ENCODE peak calls at places on chromosomes 16 and 17, in nine cellular contexts. D is lower lobe of right lung, B is mesothelial cell of epicardium, I is body of pancreas, S is heart left ventricle, K is spleen, Q is MCF 10A, H is fibroblast of the aortic adventitia, C is RWPE1. J is an unnamed sample.

GRCh38 chr17:43939886-43940285 is 2.4 kb downstream of the PPY start:
- DNase-seq in D (no peak), B (no peak), I (no peak), S (no peak), K (no peak), Q (no peak), H (no peak), C (no peak), J (no peak)

GRCh38 chr17:80456465-80457235 is 19.8 kb downstream of the NPTX1 start:
- DNase-seq in D (no peak), B (no peak), I (no peak), S (no peak), K (no peak), Q (no peak), H (peak), C (no peak), J (no peak)

GRCh38 chr17:77738666-77739531 is 219.6 kb upstream of the TNRC6C start:
- DNase-seq in D (no peak), B (no peak), I (no peak), S (no peak), K (peak), Q (no peak), H (peak), C (no peak), J (no peak)

GRCh38 chr17:2656293-2656692 is 55.3 kb downstream of the CLUH start:
- DNase-seq in D (no peak), B (no peak), I (no peak), S (no peak), K (no peak), Q (no peak), H (no peak), C (no peak), J (no peak)

GRCh38 chr17:32910769-32911168 is 17.2 kb upstream of the TMEM98 start:
- DNase-seq in D (no peak), B (no peak), I (no peak), S (no peak), K (no peak), Q (no peak), H (no peak), C (no peak), J (no peak)

GRCh38 chr16:86508028-86508946 is 2.0 kb upstream of the FOXF1 start:
- DNase-seq in D (no peak), B (no peak), I (no peak), S (peak), K (no peak), Q (no peak), H (no peak), C (no peak), J (no peak)

GRCh38 chr17:47305302-47305923 is 18.3 kb upstream of the EFCAB13 start:
- DNase-seq in D (no peak), B (no peak), I (no peak), S (no peak), K (no peak), Q (peak), H (peak), C (peak), J (no peak)

GRCh38 chr17:4072487-4073157 is 70.2 kb downstream of the ZZEF1 start:
- DNase-seq in D (no peak), B (no peak), I (no peak), S (no peak), K (no peak), Q (no peak), H (peak), C (no peak), J (no peak)

GRCh38 chr16:69073181-69073669 is 32.2 kb upstream of the HAS3 start:
- DNase-seq in D (no peak), B (no peak), I (no peak), S (no peak), K (no peak), Q (peak), H (peak), C (peak), J (no peak)

GRCh38 chr17:67121317-67121887 is 77.0 kb downstream of the CACNG1 start:
- DNase-seq in D (no peak), B (no peak), I (no peak), S (no peak), K (no peak), Q (no peak), H (peak), C (no peak), J (no peak)

GRCh38 chr16:23729503-23730424 is 16.7 kb upstream of the ERN2 start:
- DNase-seq in D (peak), B (no peak), I (no peak), S (no peak), K (no peak), Q (peak), H (peak), C (peak), J (no peak)

GRCh38 chr17:4710693-4711634 is 532 bp downstream of the ARRB2 start:
- DNase-seq in D (peak), B (no peak), I (no peak), S (peak), K (no peak), Q (no peak), H (no peak), C (no peak), J (no peak)

GRCh38 chr17:69818467-69818866 is 256.6 kb upstream of the KCNJ16 start:
- DNase-seq in D (no peak), B (no peak), I (no peak), S (no peak), K (no peak), Q (no peak), H (peak), C (no peak), J (no peak)

GRCh38 chr17:29958947-29959657 is 17.7 kb downstream of the EFCAB5 start:
- DNase-seq in D (no peak), B (no peak), I (no peak), S (no peak), K (no peak), Q (peak), H (peak), C (peak), J (no peak)

GRCh38 chr17:38751144-38751802 is 1.3 kb upstream of the PSMB3 start:
- DNase-seq in D (no peak), B (no peak), I (no peak), S (no peak), K (no peak), Q (peak), H (no peak), C (no peak), J (no peak)

GRCh38 chr17:64455993-64456885 is 7.3 kb downstream of the MILR1 start:
- DNase-seq in D (no peak), B (no peak), I (no peak), S (no peak), K (no peak), Q (no peak), H (no peak), C (no peak), J (no peak)

GRCh38 chr16:73149329-73149728 is 101.4 kb upstream of the ZFHX3 start:
- DNase-seq in D (no peak), B (no peak), I (peak), S (no peak), K (no peak), Q (no peak), H (no peak), C (no peak), J (no peak)

GRCh38 chr16:49514391-49514980 is 140.9 kb downstream of the C16orf78 start:
- DNase-seq in D (peak), B (no peak), I (no peak), S (no peak), K (peak), Q (no peak), H (no peak), C (no peak), J (no peak)

GRCh38 chr16:49510676-49511305 is 137.2 kb downstream of the C16orf78 start:
- DNase-seq in D (peak), B (no peak), I (no peak), S (no peak), K (peak), Q (no peak), H (no peak), C (no peak), J (no peak)

GRCh38 chr16:49515861-49516260 is 142.3 kb downstream of the C16orf78 start:
- DNase-seq in D (no peak), B (no peak), I (no peak), S (no peak), K (peak), Q (no peak), H (no peak), C (no peak), J (no peak)

GRCh38 chr16:49515016-49515415 is 141.4 kb downstream of the C16orf78 start:
- DNase-seq in D (no peak), B (no peak), I (no peak), S (no peak), K (peak), Q (no peak), H (no peak), C (no peak), J (no peak)

DNA sequence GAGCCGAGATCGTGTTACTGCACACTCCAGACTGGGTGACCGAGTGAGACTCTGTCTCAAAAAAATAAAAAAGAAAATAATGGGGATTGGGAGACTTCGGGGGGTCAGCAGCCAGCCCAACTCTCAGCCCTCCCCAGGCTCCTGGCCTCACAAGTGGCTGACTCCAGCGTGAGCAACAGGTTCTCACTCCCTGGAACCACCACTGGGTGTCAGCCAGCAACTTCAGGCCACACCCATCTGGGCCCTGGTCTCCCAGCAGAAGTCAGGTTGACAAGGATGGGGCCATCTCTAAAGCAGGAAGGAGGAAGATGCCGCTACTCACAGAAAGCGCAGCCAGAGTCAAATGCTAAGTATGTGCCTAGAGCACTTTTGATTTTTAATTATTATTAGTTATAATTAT is 139.4 kb downstream of the C16orf78 start:
- DNase-seq in D (peak), B (no peak), I (no peak), S (no peak), K (peak), Q (peak), H (peak), C (no peak), J (no peak)
- TF ChIP-seq CTCF in D (peak), B (no peak), I (no peak), S (peak), K (no peak), Q (no peak), H (peak), C (no peak), J (no peak)

GRCh38 chr16:81621496-81621895 is 157.6 kb upstream of the PLCG2 start:
- DNase-seq in D (no peak), B (no peak), I (no peak), S (peak), K (no peak), Q (peak), H (no peak), C (peak), J (no peak)
- TF ChIP-seq CTCF in D (no peak), B (no peak), I (no peak), S (no peak), K (no peak), Q (no peak), H (no peak), C (no peak), J (no peak)

GRCh38 chr17:37489197-37490001 is at the start of gene DUSP14:
- DNase-seq in D (peak), B (peak), I (peak), S (peak), K (peak), Q (peak), H (peak), C (peak), J (no peak)
- TF ChIP-seq CTCF in D (no peak), B (no peak), I (no peak), S (no peak), K (no peak), Q (no peak), H (no peak), C (no peak), J (no peak)

GRCh38 chr17:5794881-5795486 is 210.7 kb upstream of the NLRP1 start:
- DNase-seq in D (no peak), B (no peak), I (no peak), S (no peak), K (no peak), Q (no peak), H (no peak), C (no peak), J (no peak)

GRCh38 chr17:5789443-5789842 is 205.1 kb upstream of the NLRP1 start:
- DNase-seq in D (no peak), B (no peak), I (no peak), S (no peak), K (no peak), Q (no peak), H (no peak), C (no peak), J (no peak)

GRCh38 chr17:5797447-5797846 is 213.1 kb upstream of the NLRP1 start:
- DNase-seq in D (no peak), B (no peak), I (no peak), S (no peak), K (no peak), Q (no peak), H (no peak), C (no peak), J (no peak)

GRCh38 chr17:5793899-5794298 is 209.6 kb upstream of the NLRP1 start:
- DNase-seq in D (no peak), B (no peak), I (no peak), S (no peak), K (no peak), Q (peak), H (no peak), C (no peak), J (no peak)

DNA sequence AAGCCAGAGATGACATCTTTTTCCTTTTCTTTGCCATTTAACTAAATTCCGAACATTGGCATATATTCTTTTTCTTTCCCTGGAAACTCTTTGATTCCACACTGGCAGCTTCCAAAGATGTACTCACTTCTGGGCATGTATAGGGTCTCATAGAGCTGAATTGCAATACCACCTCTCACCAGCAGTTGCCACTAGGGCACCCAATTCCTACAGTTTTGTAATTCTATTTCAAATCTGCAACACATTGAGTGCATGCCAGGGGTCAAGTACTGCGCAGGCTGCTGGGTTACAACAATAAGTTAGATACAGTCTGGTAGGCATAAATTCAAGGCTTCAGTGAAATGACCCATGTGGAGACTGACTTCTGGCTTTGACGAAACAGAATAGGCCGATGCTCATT is 208.8 kb upstream of the NLRP1 start:
- DNase-seq in D (no peak), B (no peak), I (no peak), S (no peak), K (no peak), Q (no peak), H (no peak), C (no peak), J (no peak)
- TF ChIP-seq CTCF in D (no peak), B (peak), I (no peak), S (no peak), K (no peak), Q (peak), H (peak), C (no peak), J (peak)

GRCh38 chr16:67842509-67843342 is 606 bp downstream of the THAP11 start:
- DNase-seq in D (peak), B (peak), I (peak), S (peak), K (peak), Q (peak), H (peak), C (peak), J (no peak)
- TF ChIP-seq CTCF in D (peak), B (no peak), I (peak), S (peak), K (no peak), Q (no peak), H (peak), C (peak), J (peak)

GRCh38 chr16:14424595-14424994 is 205.5 kb downstream of the PARN start:
- DNase-seq in D (no peak), B (no peak), I (no peak), S (no peak), K (no peak), Q (no peak), H (no peak), C (no peak), J (no peak)

GRCh38 chr16:14427371-14427948 is 202.6 kb downstream of the PARN start:
- DNase-seq in D (no peak), B (no peak), I (no peak), S (no peak), K (no peak), Q (no peak), H (peak), C (no peak), J (no peak)

GRCh38 chr16:14423344-14423743 is 206.7 kb downstream of the PARN start:
- DNase-seq in D (no peak), B (no peak), I (no peak), S (no peak), K (no peak), Q (peak), H (peak), C (no peak), J (no peak)

DNA sequence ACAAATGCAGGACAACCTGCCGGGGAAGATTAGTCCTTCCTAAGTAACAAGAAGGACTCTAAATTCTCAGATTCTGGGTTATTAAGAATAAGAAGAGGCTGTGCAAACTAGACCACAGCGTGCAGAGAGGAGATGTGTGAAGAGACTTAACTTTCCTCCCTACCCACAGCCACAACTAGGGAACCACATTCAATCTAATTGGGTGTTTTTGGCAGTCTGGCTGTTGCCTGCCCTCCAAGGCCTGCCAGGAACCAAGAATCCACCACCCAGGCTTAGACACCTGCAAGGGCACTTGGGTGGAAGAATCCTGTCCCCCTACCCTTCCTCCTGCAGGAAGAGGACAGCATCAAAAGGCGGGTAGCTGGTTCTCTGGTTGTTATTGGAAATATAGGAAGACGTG is 202.0 kb downstream of the PARN start:
- DNase-seq in D (no peak), B (no peak), I (no peak), S (no peak), K (no peak), Q (no peak), H (no peak), C (no peak), J (no peak)
- TF ChIP-seq CTCF in D (no peak), B (no peak), I (no peak), S (no peak), K (no peak), Q (no peak), H (no peak), C (no peak), J (no peak)

GRCh38 chr17:50719924-50720805 is 762 bp downstream of the LUC7L3 start:
- DNase-seq in D (no peak), B (no peak), I (no peak), S (no peak), K (no peak), Q (peak), H (no peak), C (no peak), J (no peak)

GRCh38 chr17:50712641-50713296 is 5.1 kb upstream of the ANKRD40 start:
- DNase-seq in D (no peak), B (no peak), I (no peak), S (no peak), K (no peak), Q (no peak), H (no peak), C (no peak), J (no peak)

GRCh38 chr17:50710650-50711049 is 2.9 kb upstream of the ANKRD40 start:
- DNase-seq in D (no peak), B (no peak), I (no peak), S (no peak), K (no peak), Q (no peak), H (no peak), C (no peak), J (no peak)

GRCh38 chr17:50719144-50719923 is at the start of gene LUC7L3:
- DNase-seq in D (peak), B (peak), I (peak), S (peak), K (peak), Q (peak), H (peak), C (peak), J (peak)

DNA sequence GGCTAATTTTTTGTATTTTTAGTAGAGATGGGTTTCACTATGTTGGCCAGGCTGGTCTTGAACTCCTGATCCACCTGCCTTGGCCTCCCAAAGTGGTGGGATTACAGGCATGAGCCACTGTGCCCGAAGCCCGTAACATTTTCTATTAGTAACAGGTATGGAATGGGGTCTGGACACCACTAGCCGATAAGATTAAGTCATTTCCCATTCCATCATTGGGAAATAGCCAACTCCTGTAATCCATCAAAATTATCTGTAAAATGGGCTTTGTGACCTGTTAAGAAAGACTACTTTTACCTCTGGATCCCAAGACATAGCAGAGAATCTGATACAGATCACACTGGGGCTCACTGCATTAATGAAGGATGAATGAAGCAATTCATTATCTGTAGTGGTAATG is 3.9 kb upstream of the LUC7L3 start:
- DNase-seq in D (no peak), B (no peak), I (no peak), S (no peak), K (no peak), Q (no peak), H (peak), C (no peak), J (no peak)
- TF ChIP-seq CTCF in D (no peak), B (no peak), I (no peak), S (no peak), K (no peak), Q (no peak), H (no peak), C (no peak), J (no peak)

J was measured in thoracic aorta.